ENCODE peak calls at places on chromosomes 13 and 19, in eight cellular contexts. D is activated naive CD8-positive, alpha-beta T cell treated with anti-CD3 and anti-CD28 coated beads, Interleukin-2, amount 50 U/mL, for 24 hours; Y is SW480; U is foreskin fibroblast; J is H9; N is T-helper 1 cell; X is stimulated activated CD4-positive, alpha-beta T cell treated with anti-CD3 and anti-CD28 coated beads, Interleukin-4, amount 100 ng/mL, for 4 hours; V is fibroblast of pulmonary artery. T is an unnamed sample.

GRCh38 chr19:4034048-4035017 is 26.8 kb downstream of the PIAS4 start:
- DNase-seq in Y (no peak), D (no peak), V (no peak), X (no peak), J (no peak), N (no peak), U (no peak), T (peak)

GRCh38 chr13:40980466-40980865 is 38.6 kb downstream of the ELF1 start:
- DNase-seq in D (no peak), V (no peak), N (peak), J (no peak), X (no peak), Y (no peak), U (no peak), T (no peak)

GRCh38 chr19:7004313-7004931 is 16.8 kb downstream of the MBD3L2B start:
- DNase-seq in N (peak), Y (peak), V (no peak), J (no peak), U (peak), D (no peak), X (no peak), T (no peak)

GRCh38 chr19:45528744-45529453 is 21.6 kb downstream of the VASP start:
- DNase-seq in N (no peak), J (peak), U (no peak), V (no peak), D (no peak), Y (no peak), X (no peak), T (no peak)

GRCh38 chr19:1601613-1602064 is 3.6 kb downstream of the UQCR11 start:
- DNase-seq in N (no peak), D (no peak), U (no peak), Y (no peak), X (no peak), J (no peak), V (no peak), T (no peak)

GRCh38 chr13:73268306-73268705 is 209.5 kb downstream of the KLF5 start:
- DNase-seq in Y (no peak), V (peak), D (no peak), J (no peak), U (peak), X (no peak), N (no peak), T (no peak)

GRCh38 chr13:48942131-48942530 is 33.6 kb upstream of the FNDC3A start:
- DNase-seq in V (peak), X (no peak), U (peak), D (no peak), Y (no peak), N (no peak), J (no peak), T (no peak)

GRCh38 chr13:32075150-32075851 is 43.7 kb downstream of the FRY start:
- DNase-seq in N (no peak), V (no peak), D (no peak), Y (no peak), X (no peak), U (no peak), J (no peak), T (no peak)

GRCh38 chr13:108621421-108621820 is 8.0 kb upstream of the MYO16 start:
- DNase-seq in V (no peak), U (no peak), N (no peak), D (no peak), J (no peak), X (no peak), Y (no peak), T (no peak)